ENCODE peak calls at places on chromosomes 12 and 14, in seven cellular contexts. C is tibial artery; X is mammary epithelial cell; S is effector memory CD4-positive, alpha-beta T cell; U is transverse colon; I is A549; A is right cardiac atrium. V is an unnamed sample.

GRCh38 chr14:34157642-34158041 is 206.8 kb upstream of the EGLN3 start:
- DNase-seq in S (no peak), I (no peak), C (no peak), A (no peak), U (no peak), X (no peak), V (no peak)

GRCh38 chr14:35504260-35504659 is 29.7 kb upstream of the INSM2 start:
- DNase-seq in X (no peak), C (no peak), I (no peak), A (no peak), S (no peak), U (no peak), V (no peak)

GRCh38 chr14:64232095-64232830 is 61.9 kb downstream of the ESR2 start:
- DNase-seq in X (peak), U (no peak), A (no peak), I (no peak), C (no peak), S (no peak), V (no peak)

GRCh38 chr14:64696355-64696844 is 7.8 kb upstream of the PLEKHG3 start:
- DNase-seq in I (no peak), A (no peak), C (peak), S (no peak), U (peak), X (no peak), V (no peak)

GRCh38 chr14:100383727-100384158 is 60.6 kb downstream of the SLC25A47 start:
- DNase-seq in U (peak), S (peak), X (peak), A (peak), C (no peak), I (peak), V (peak)

GRCh38 chr12:41515953-41516352 is 327.8 kb downstream of the PDZRN4 start:
- DNase-seq in S (no peak), C (no peak), I (no peak), A (no peak), X (no peak), U (no peak), V (no peak)

GRCh38 chr12:70645494-70646317 is 8.5 kb upstream of the PTPRB start:
- DNase-seq in U (peak), I (peak), S (no peak), C (no peak), A (peak), X (peak), V (peak)

GRCh38 chr12:118023461-118023860 is 7.0 kb downstream of the RFC5 start:
- DNase-seq in X (no peak), C (no peak), I (no peak), U (no peak), S (no peak), A (no peak), V (no peak)

GRCh38 chr12:45669093-45669492 is 60.4 kb upstream of the ARID2 start:
- DNase-seq in X (no peak), S (no peak), C (no peak), U (no peak), A (no peak), I (no peak), V (no peak)

GRCh38 chr14:57136669-57137068 is 132.0 kb downstream of the EXOC5 start:
- DNase-seq in U (no peak), S (no peak), C (no peak), I (no peak), A (peak), X (no peak), V (no peak)

GRCh38 chr12:51886021-51886710 is 1.7 kb upstream of the ANKRD33 start:
- DNase-seq in X (peak), U (peak), S (no peak), A (peak), I (peak), C (peak), V (peak)

GRCh38 chr14:65689070-65689469 is 276.5 kb downstream of the FUT8 start:
- DNase-seq in U (no peak), A (no peak), S (no peak), C (no peak), X (no peak), I (no peak), V (no peak)

GRCh38 chr12:116790066-116790465 is 52.0 kb downstream of the RNFT2 start:
- DNase-seq in S (no peak), X (no peak), I (no peak), A (no peak), C (no peak), U (no peak), V (no peak)

GRCh38 chr12:54195736-54196347 is 7.1 kb upstream of the SMUG1 start:
- DNase-seq in A (no peak), S (no peak), I (no peak), C (no peak), U (no peak), X (no peak), V (peak)

GRCh38 chr12:18224745-18225144 is 36.6 kb upstream of the PIK3C2G start:
- DNase-seq in A (no peak), X (peak), S (no peak), I (peak), U (no peak), C (no peak), V (no peak)

GRCh38 chr12:48192861-48193260 is 9.4 kb downstream of the CCDC184 start:
- DNase-seq in A (no peak), U (no peak), S (no peak), X (no peak), I (no peak), C (no peak), V (no peak)

GRCh38 chr14:100025111-100025510 is 40.1 kb upstream of the EVL start:
- DNase-seq in U (peak), C (no peak), I (peak), X (peak), S (no peak), A (no peak), V (no peak)

GRCh38 chr14:67820428-67820881 is 876 bp downstream of the RAD51B start:
- DNase-seq in I (peak), C (no peak), A (no peak), U (peak), X (peak), S (no peak), V (no peak)

GRCh38 chr12:71038960-71039359 is 118.4 kb upstream of the PTPRR start:
- DNase-seq in U (no peak), C (no peak), X (no peak), I (no peak), A (no peak), S (no peak), V (no peak)

GRCh38 chr14:53953002-53953827 is 3.4 kb downstream of the BMP4 start:
- DNase-seq in S (no peak), A (peak), I (peak), C (peak), X (peak), U (peak), V (peak)

GRCh38 chr14:71148627-71149026 is 241.4 kb downstream of the PCNX1 start:
- DNase-seq in X (no peak), A (no peak), C (no peak), U (no peak), I (no peak), S (no peak), V (no peak)

GRCh38 chr14:39884091-39884490 is 451.9 kb upstream of the FBXO33 start:
- DNase-seq in I (no peak), C (no peak), X (no peak), U (no peak), A (no peak), S (no peak), V (no peak)

GRCh38 chr14:60095781-60096450 is 4.2 kb downstream of the PCNX4 start:
- DNase-seq in A (no peak), C (no peak), X (peak), I (no peak), S (no peak), U (no peak), V (no peak)

GRCh38 chr14:105199093-105199492 is 18.0 kb upstream of the NUDT14 start:
- DNase-seq in C (no peak), A (peak), X (no peak), S (no peak), I (no peak), U (no peak), V (no peak)

DNA sequence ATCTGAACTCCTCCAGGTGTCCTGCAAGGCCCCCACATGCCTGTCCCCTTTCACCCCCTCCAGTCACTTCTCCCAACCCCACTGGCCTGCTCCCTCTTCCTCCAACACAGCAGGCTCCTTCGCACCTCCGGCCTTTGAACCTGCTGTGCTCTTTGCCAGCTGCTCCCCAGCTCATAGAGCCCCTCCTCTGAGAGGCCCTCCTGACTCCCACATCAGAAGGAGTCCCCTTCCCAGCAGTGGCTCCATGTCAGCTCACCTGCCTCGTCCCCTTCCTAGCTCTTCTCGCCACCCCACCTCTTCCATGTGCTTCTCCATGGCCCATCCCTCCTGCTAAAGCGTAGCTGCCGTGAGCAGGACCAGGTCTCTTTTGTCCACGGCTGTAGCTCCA is 22.1 kb downstream of the SCARB1 start:
- DNase-seq in I (no peak), U (no peak), A (no peak), C (no peak), X (no peak), S (no peak), V (no peak)
- H3K27ac ChIP-seq in I (peak), U (peak), A (no peak), C (no peak), X (no peak), S (no peak), V (peak)

GRCh38 chr12:107779077-107779840 is 4.8 kb downstream of the ASCL4 start:
- DNase-seq in C (no peak), U (no peak), S (no peak), I (no peak), A (no peak), X (no peak), V (no peak)

GRCh38 chr12:107778383-107779015 is 4.0 kb downstream of the ASCL4 start:
- DNase-seq in S (no peak), A (no peak), I (no peak), U (peak), C (no peak), X (no peak), V (no peak)

GRCh38 chr12:107776171-107776570 is 1.7 kb downstream of the ASCL4 start:
- DNase-seq in A (no peak), I (no peak), C (no peak), U (no peak), S (no peak), X (no peak), V (no peak)

GRCh38 chr12:107775093-107775721 is 703 bp downstream of the ASCL4 start:
- DNase-seq in A (peak), U (no peak), S (no peak), X (no peak), C (no peak), I (no peak), V (peak)

GRCh38 chr12:107774349-107775029 is at the start of gene ASCL4:
- DNase-seq in C (no peak), U (no peak), X (no peak), S (no peak), A (no peak), I (no peak), V (no peak)
- H3K4me3 ChIP-seq in C (peak), U (peak), X (no peak), S (no peak), A (no peak), I (no peak), V (peak)

DNA sequence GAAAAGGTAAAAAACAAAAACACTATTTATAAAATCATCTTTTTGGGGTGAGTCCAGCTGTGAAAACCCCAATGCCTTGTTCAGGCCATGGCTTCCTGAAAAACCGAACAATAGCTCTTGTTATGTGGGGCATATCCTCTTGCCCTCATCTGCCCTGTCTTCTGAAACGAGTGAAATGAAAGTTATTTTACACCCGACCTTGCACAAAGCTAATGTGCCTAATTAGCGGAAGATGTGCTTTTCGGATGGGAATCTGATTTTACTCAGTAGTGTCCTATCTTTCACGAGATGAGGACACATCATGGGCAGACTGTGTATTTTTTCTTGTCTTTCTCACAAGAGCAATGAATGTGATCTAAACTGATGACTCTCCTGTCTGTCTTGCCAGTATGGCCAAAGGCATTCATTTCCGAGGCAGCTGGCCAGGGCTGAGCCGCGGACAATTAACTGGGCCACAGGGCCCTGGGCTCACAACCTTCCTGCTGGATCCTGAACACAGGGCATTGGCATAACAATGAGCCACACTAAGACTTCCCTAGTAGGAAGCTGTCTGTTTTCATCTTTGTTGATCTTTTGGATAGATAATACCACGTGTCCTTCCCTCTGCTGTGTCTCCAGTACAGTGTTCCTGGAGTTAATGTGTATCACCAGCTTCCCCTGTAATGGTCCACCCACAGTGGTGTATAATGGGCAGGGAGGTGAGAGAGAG is 86.0 kb upstream of the HIF1A start:
- DNase-seq in A (no peak), U (no peak), S (no peak), X (peak), C (no peak), I (no peak), V (no peak)
- H3K27ac ChIP-seq in A (no peak), U (peak), S (no peak), X (no peak), C (no peak), I (peak), V (peak)

GRCh38 chr12:127277882-127278281 is 989.1 kb upstream of the TMEM132C start:
- DNase-seq in S (no peak), U (no peak), I (no peak), C (no peak), A (no peak), X (no peak), V (no peak)
- H3K4me3 ChIP-seq in S (no peak), U (no peak), I (no peak), C (no peak), A (no peak), X (no peak), V (no peak)

GRCh38 chr12:110917467-110917866 is 2.9 kb downstream of the MYL2 start:
- DNase-seq in U (no peak), A (no peak), X (peak), I (peak), S (no peak), C (no peak), V (no peak)
- H3K27ac ChIP-seq in U (no peak), A (no peak), X (peak), I (peak), S (no peak), C (no peak), V (no peak)

DNA sequence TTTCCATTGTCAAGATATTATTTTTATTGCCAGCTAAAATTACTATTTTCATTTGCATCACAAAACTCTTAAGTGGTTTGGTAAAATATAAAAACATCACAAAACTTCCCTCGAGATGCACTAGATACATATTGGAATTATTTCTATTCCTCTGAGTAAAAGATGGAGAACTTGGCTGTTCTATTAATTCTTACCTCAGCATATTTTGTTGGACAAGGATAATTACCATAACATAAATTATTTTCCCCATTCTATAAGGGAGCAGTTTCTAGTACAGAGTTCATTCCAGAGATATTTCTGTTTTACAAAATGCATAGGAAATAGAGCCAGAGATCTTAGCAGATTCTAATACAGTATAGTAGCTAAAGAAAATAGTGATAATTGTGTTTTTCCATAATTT is 42.6 kb upstream of the PTHLH start:
- DNase-seq in U (no peak), S (no peak), A (no peak), X (no peak), C (no peak), I (no peak), V (no peak)
- H3K4me3 ChIP-seq in U (no peak), S (no peak), A (no peak), X (no peak), C (no peak), I (no peak), V (no peak)

DNA sequence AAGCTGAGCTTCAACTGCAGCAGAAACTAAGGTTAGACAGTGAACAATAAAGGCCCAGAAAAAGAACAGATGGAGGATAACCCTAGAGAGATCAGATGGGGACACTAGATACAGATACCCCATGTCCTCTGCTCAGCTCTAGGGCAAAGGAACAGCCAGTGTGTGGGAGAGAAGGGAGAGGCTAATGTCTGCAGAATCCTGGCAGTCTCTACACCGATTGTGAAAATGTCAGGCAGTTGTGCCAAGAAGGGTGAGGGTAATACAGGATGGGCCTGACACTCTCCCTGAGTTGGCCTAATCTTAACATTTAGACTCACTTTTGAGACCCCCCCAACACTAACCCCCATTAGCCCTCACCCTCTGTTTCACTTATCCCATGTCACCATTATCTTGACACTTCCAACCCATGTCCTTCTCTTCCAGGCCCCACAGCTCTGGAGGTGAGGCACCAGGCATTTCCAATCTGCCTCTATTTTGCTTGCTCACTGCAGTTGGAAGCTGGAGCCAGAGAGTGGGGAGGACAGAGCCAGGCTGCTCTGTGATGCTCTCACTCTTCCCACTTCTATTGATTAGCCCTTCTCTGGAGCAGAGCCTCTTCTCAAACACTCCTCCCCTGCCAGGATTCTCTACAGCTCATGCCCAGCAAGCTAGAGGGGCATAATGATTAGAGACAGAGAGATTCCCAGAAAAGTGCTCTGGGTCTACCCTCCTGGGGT is 3.0 kb upstream of the BLOC1S1 start:
- DNase-seq in A (peak), U (no peak), S (no peak), X (no peak), C (no peak), I (no peak), V (peak)
- H3K27ac ChIP-seq in A (peak), U (peak), S (no peak), X (no peak), C (peak), I (no peak), V (no peak)

DNA sequence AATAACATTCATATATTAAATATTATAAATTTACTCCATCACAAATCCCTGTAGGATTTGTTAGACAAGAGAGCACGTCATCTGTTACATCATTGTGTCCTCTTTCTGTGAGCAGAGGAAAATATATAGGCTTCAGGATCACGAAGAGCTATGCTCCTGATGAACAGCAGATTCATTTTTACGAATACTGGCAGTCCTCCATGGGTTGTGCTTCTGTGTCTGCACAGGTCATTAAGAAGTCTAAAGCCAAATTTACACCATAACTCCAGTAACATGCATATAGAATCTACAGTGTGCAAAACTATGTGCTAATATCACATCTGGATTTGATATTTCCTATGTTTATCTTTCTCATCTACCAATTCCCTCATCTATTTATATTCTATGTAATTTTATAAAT is 26.0 kb upstream of the NID2 start:
- DNase-seq in I (no peak), C (no peak), X (no peak), S (no peak), A (no peak), U (no peak), V (no peak)
- H3K4me3 ChIP-seq in I (no peak), C (no peak), X (no peak), S (no peak), A (no peak), U (no peak), V (no peak)

V was measured in spleen.